ENCODE peak calls at places on chromosomes 5 and 9, in six cellular contexts. A is K562, R is endothelial cell of umbilical vein, B is A549, T is GM12878, N is HepG2. K is an unnamed sample.

GRCh38 chr5:1751026-1751863 is 48.4 kb downstream of the MRPL36 start:
- DNase-seq in A (no peak), R (no peak), N (no peak), B (no peak), T (no peak), K (no peak)

GRCh38 chr5:113161806-113162205 is 185.2 kb downstream of the DCP2 start:
- DNase-seq in R (no peak), A (no peak), N (no peak), B (no peak), T (no peak), K (no peak)

GRCh38 chr5:114360816-114361723 is 800 bp upstream of the KCNN2 start:
- DNase-seq in R (no peak), A (no peak), B (peak; percentile 7), T (no peak), N (no peak), K (no peak)

GRCh38 chr9:116337015-116337414 is 183.4 kb downstream of the PAPPA start:
- DNase-seq in T (no peak), R (no peak), A (no peak), N (no peak), B (no peak), K (no peak)

GRCh38 chr9:98709968-98710965 is 1.5 kb upstream of the GABBR2 start:
- DNase-seq in T (no peak), A (no peak), B (no peak), N (no peak), R (peak; percentile 34), K (peak; percentile 60)

GRCh38 chr9:37984278-37984671 is 80.3 kb upstream of the SLC25A51 start:
- DNase-seq in A (no peak), B (no peak), T (no peak), N (no peak), R (no peak), K (no peak)

GRCh38 chr9:38112010-38112409 is 43.0 kb upstream of the SHB start:
- DNase-seq in R (no peak), B (no peak), T (no peak), N (no peak), A (no peak), K (no peak)

GRCh38 chr5:148379340-148379739 is 4.4 kb upstream of the FBXO38 start:
- DNase-seq in B (no peak), A (no peak), R (peak; percentile 89), T (no peak), N (no peak), K (no peak)

GRCh38 chr5:31270396-31270795 is 76.9 kb downstream of the CDH6 start:
- DNase-seq in R (peak; percentile 4), T (no peak), B (no peak), A (peak; percentile 39), N (peak; percentile 3), K (peak; percentile 52)

GRCh38 chr9:116471093-116471906 is 215.8 kb upstream of the TRIM32 start:
- DNase-seq in A (peak; percentile 82), N (no peak), R (peak; percentile 42), T (no peak), B (no peak), K (no peak)

GRCh38 chr9:134698587-134699342 is 57.2 kb downstream of the COL5A1 start:
- DNase-seq in T (no peak), R (peak; percentile 52), B (peak; percentile 81), N (peak; percentile 50), A (peak; percentile 72), K (peak; percentile 63)

GRCh38 chr9:86645303-86645702 is 291.1 kb upstream of the TUT7 start:
- DNase-seq in B (no peak), A (no peak), R (no peak), N (no peak), T (no peak), K (no peak)

GRCh38 chr5:111072949-111073682 is 1.6 kb downstream of the TSLP start:
- DNase-seq in R (no peak), A (peak; percentile 77), T (no peak), N (no peak), B (peak; percentile 11), K (peak; percentile 42)

GRCh38 chr5:167970002-167970401 is 321.4 kb upstream of the WWC1 start:
- DNase-seq in R (no peak), N (no peak), T (no peak), A (no peak), B (no peak), K (no peak)

GRCh38 chr5:35443803-35444595 is 173.7 kb upstream of the SPEF2 start:
- DNase-seq in A (no peak), B (no peak), N (no peak), T (no peak), R (no peak), K (no peak)

GRCh38 chr5:115439639-115440038 is 104.9 kb downstream of the FEM1C start:
- DNase-seq in T (no peak), B (no peak), N (no peak), A (no peak), R (no peak), K (no peak)

GRCh38 chr9:3467593-3468219 is 58.1 kb downstream of the RFX3 start:
- DNase-seq in B (peak; percentile 31), R (peak; percentile 66), N (peak; percentile 63), T (no peak), A (peak; percentile 40), K (peak; percentile 87)

GRCh38 chr5:175709276-175709781 is 51.5 kb downstream of the HRH2 start:
- DNase-seq in A (no peak), B (no peak), T (no peak), N (no peak), R (no peak), K (peak; percentile 22)

GRCh38 chr9:97045300-97045699 is 6.4 kb upstream of the CTSV start:
- DNase-seq in N (no peak), B (no peak), R (no peak), A (no peak), T (no peak), K (no peak)

GRCh38 chr5:134086215-134086942 is 28.1 kb upstream of the TCF7 start:
- DNase-seq in A (no peak), T (no peak), N (no peak), B (no peak), R (no peak), K (no peak)

GRCh38 chr9:121551985-121552753 is 52.5 kb upstream of the GGTA1 start:
- DNase-seq in A (no peak), R (no peak), N (no peak), T (no peak), B (no peak), K (no peak)

GRCh38 chr9:97633859-97634485 is 351 bp downstream of the NCBP1 start:
- DNase-seq in T (no peak), R (peak; percentile 36), N (peak; percentile 3), A (no peak), B (peak; percentile 16), K (no peak)

GRCh38 chr9:77602852-77603251 is 45.3 kb downstream of the GNA14 start:
- DNase-seq in R (no peak), B (no peak), A (no peak), N (no peak), T (no peak), K (no peak)
- TF ChIP-seq MAX in R (no peak), B (no peak), A (no peak), N (no peak), T (no peak), K (no peak)

GRCh38 chr9:127121628-127122175 is 733 bp downstream of the ANGPTL2 start:
- DNase-seq in T (no peak), B (no peak), A (no peak), R (no peak), N (no peak), K (no peak)

GRCh38 chr9:127123239-127123935 is 952 bp upstream of the ANGPTL2 start:
- DNase-seq in T (no peak), B (no peak), N (no peak), A (no peak), R (no peak), K (no peak)

GRCh38 chr9:127124792-127125191 is 2.4 kb upstream of the ANGPTL2 start:
- DNase-seq in B (no peak), R (no peak), A (no peak), T (no peak), N (no peak), K (no peak)

GRCh38 chr9:127124091-127124490 is 1.7 kb upstream of the ANGPTL2 start:
- DNase-seq in T (no peak), R (no peak), B (no peak), N (no peak), A (no peak), K (no peak)

DNA sequence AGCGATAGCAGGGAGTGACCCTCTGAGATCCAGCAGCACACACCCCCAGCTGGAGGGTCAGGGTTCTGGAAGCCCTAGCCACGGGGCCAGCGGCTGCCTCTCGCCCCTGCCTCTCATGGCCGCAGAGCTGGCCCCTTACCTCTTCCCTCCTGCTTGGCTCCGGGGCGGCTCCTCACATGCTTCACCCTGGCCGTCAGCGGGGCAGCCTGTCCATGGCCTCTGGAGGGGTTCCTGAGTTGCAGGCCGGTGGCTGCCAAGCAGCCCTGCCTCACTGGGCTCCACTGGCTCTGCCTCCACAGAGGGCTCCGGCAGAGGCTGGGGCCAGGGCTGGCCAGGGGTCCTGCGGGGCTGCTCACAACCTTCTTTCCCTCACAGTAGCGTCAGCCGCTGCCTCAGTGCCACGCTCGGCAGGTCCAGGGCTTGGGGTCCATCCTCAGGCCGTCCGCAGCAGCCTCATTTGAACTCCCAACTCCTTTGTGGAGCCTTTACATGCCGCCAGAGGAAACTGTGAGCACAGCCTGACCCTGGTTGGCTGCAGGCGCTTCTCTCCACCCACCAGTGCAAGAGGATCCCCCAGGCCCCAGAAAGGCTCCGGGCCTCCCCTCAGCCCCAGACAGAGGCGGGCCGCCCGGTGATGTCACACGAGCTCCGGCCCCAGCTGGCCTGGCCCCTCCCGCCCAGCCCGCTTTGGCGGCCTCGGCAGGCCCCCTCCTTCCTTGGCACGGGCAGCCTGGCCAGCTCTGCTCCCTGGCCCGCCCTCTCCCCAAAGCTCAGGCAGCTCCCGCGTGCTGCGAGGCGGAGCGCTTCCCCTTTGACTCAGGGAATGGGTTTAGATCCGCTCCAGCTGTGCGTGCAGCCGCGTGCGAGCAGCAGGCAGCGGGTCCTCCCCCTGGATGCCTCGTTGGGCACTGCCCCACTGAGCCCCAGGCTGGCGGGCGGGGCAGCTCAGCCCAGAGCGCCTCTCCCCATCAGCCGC is at the start of gene ANGPTL2:
- DNase-seq in T (no peak), B (no peak), N (peak; percentile 43), A (no peak), R (peak; percentile 94), K (peak; percentile 88)
- TF ChIP-seq MYC in T (no peak), B (no peak), N (peak; percentile 33), A (no peak), R (peak; percentile 5), K (peak; percentile 83)

GRCh38 chr9:20289416-20289815 is 332.9 kb downstream of the MLLT3 start:
- DNase-seq in N (no peak), T (no peak), B (no peak), A (no peak), R (no peak), K (no peak)
- H3K4me3 ChIP-seq in N (no peak overlapping the region), T (no peak overlapping the region), B (no peak overlapping the region), A (no peak overlapping the region), R (no peak overlapping the region), K (no peak overlapping the region)

DNA sequence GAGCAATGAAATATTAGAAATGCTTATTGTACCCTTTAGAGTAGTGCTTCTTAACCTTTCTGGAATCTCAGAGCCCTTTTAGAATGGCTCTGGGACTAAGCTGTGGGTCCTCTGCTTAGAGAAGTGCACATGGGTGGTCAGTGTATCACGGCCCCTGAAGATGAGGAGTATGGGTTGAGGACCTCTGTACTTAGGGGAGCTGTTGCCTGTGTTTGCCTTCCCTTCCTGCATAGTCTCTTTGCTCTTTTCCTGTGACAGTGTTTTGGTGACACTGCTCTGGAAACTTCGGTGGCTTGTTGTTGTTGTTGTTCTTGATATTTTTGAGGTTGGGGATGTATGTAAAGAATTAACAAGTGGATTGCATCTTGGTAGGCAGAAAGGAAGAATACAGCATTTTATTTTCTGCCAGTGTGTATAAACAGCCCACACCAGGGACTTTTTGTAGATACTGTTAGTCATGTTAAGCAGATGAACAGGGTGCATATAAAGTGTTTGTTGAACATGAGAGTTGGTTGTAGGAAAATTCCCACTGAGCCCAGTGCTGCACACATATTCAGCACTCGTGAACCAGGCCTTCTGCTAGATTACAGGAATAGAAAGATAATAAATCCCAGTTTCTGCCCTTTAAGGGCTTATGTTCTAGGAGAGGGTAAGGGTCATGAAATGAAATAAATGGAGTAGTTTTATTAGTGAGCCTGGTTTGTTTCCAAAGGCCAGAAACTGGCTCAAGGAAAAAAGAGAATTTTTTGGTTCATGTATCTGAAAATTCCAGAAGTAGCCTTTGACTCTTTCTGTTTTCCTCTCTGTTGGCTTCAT is 199.7 kb downstream of the ARHGAP26 start:
- DNase-seq in N (no peak), A (no peak), R (no peak), B (no peak), T (no peak), K (no peak)
- TF ChIP-seq MAX in N (no peak), A (no peak), R (no peak), B (no peak), T (no peak), K (no peak)

K was measured in NB4.